ENCODE peak calls at places on chromosomes 12 and 14, in ten cellular contexts. One of them, this sample, is unnamed.

GRCh38 chr14:92759300-92759678 is 10.9 kb upstream of the LGMN start:
- DNase-seq in mucosa of gallbladder: no peak
- DNase-seq in ELR: peak
- DNase-seq in central memory CD4-positive, alpha-beta T cell: no peak
- DNase-seq in amygdala: no peak
- DNase-seq in B cell: no peak
- DNase-seq in activated T-helper 1 cell treated with anti-CD3 and anti-CD28 coated beads, Interleukin-2, amount 50 U/mL, for 16 hours: no peak
- DNase-seq in SW480: peak
- DNase-seq in NCI-H1417: peak
- DNase-seq in iris pigment epithelial cell: peak
- DNase-seq in this sample: no peak

GRCh38 chr14:105999361-106000028 is 473.1 kb downstream of the TMEM121 start:
- DNase-seq in B cell: peak
- DNase-seq in mucosa of gallbladder: peak
- DNase-seq in amygdala: no peak
- DNase-seq in activated T-helper 1 cell treated with anti-CD3 and anti-CD28 coated beads, Interleukin-2, amount 50 U/mL, for 16 hours: peak
- DNase-seq in NCI-H1417: peak
- DNase-seq in central memory CD4-positive, alpha-beta T cell: peak
- DNase-seq in SW480: peak
- DNase-seq in iris pigment epithelial cell: peak
- DNase-seq in ELR: peak
- DNase-seq in this sample: no peak

GRCh38 chr14:86430807-86431206 is 900.9 kb downstream of the FLRT2 start:
- DNase-seq in ELR: no peak
- DNase-seq in mucosa of gallbladder: no peak
- DNase-seq in NCI-H1417: peak
- DNase-seq in activated T-helper 1 cell treated with anti-CD3 and anti-CD28 coated beads, Interleukin-2, amount 50 U/mL, for 16 hours: no peak
- DNase-seq in amygdala: no peak
- DNase-seq in B cell: no peak
- DNase-seq in iris pigment epithelial cell: no peak
- DNase-seq in SW480: no peak
- DNase-seq in central memory CD4-positive, alpha-beta T cell: no peak
- DNase-seq in this sample: no peak

GRCh38 chr14:75884198-75884611 is 97.6 kb downstream of the TGFB3 start:
- DNase-seq in NCI-H1417: no peak
- DNase-seq in B cell: no peak
- DNase-seq in amygdala: no peak
- DNase-seq in central memory CD4-positive, alpha-beta T cell: no peak
- DNase-seq in iris pigment epithelial cell: peak
- DNase-seq in SW480: no peak
- DNase-seq in ELR: peak
- DNase-seq in activated T-helper 1 cell treated with anti-CD3 and anti-CD28 coated beads, Interleukin-2, amount 50 U/mL, for 16 hours: no peak
- DNase-seq in mucosa of gallbladder: no peak
- DNase-seq in this sample: no peak

GRCh38 chr12:87427770-87428169 is 601.4 kb downstream of the C12orf50 start:
- DNase-seq in B cell: no peak
- DNase-seq in central memory CD4-positive, alpha-beta T cell: no peak
- DNase-seq in NCI-H1417: no peak
- DNase-seq in mucosa of gallbladder: no peak
- DNase-seq in activated T-helper 1 cell treated with anti-CD3 and anti-CD28 coated beads, Interleukin-2, amount 50 U/mL, for 16 hours: no peak
- DNase-seq in amygdala: no peak
- DNase-seq in ELR: no peak
- DNase-seq in SW480: no peak
- DNase-seq in iris pigment epithelial cell: no peak
- DNase-seq in this sample: no peak

GRCh38 chr12:98154850-98155249 is 360.5 kb upstream of the TMPO start:
- DNase-seq in B cell: no peak
- DNase-seq in central memory CD4-positive, alpha-beta T cell: no peak
- DNase-seq in SW480: peak
- DNase-seq in iris pigment epithelial cell: peak
- DNase-seq in ELR: peak
- DNase-seq in mucosa of gallbladder: no peak
- DNase-seq in NCI-H1417: peak
- DNase-seq in activated T-helper 1 cell treated with anti-CD3 and anti-CD28 coated beads, Interleukin-2, amount 50 U/mL, for 16 hours: no peak
- DNase-seq in amygdala: no peak
- DNase-seq in this sample: no peak

GRCh38 chr14:75982724-75983358 is 1.0 kb upstream of the TGFB3 start:
- DNase-seq in central memory CD4-positive, alpha-beta T cell: no peak
- DNase-seq in B cell: no peak
- DNase-seq in activated T-helper 1 cell treated with anti-CD3 and anti-CD28 coated beads, Interleukin-2, amount 50 U/mL, for 16 hours: no peak
- DNase-seq in mucosa of gallbladder: peak
- DNase-seq in iris pigment epithelial cell: peak
- DNase-seq in SW480: peak
- DNase-seq in ELR: peak
- DNase-seq in NCI-H1417: no peak
- DNase-seq in amygdala: no peak
- DNase-seq in this sample: no peak

GRCh38 chr12:83016226-83016835 is 329.6 kb downstream of the TMTC2 start:
- DNase-seq in ELR: peak
- DNase-seq in activated T-helper 1 cell treated with anti-CD3 and anti-CD28 coated beads, Interleukin-2, amount 50 U/mL, for 16 hours: no peak
- DNase-seq in central memory CD4-positive, alpha-beta T cell: no peak
- DNase-seq in NCI-H1417: no peak
- DNase-seq in SW480: no peak
- DNase-seq in iris pigment epithelial cell: peak
- DNase-seq in amygdala: no peak
- DNase-seq in mucosa of gallbladder: peak
- DNase-seq in B cell: no peak
- DNase-seq in this sample: no peak

GRCh38 chr12:69044887-69045286 is 111.9 kb upstream of the CPM start:
- DNase-seq in B cell: no peak
- DNase-seq in mucosa of gallbladder: no peak
- DNase-seq in NCI-H1417: no peak
- DNase-seq in iris pigment epithelial cell: no peak
- DNase-seq in central memory CD4-positive, alpha-beta T cell: no peak
- DNase-seq in ELR: no peak
- DNase-seq in activated T-helper 1 cell treated with anti-CD3 and anti-CD28 coated beads, Interleukin-2, amount 50 U/mL, for 16 hours: no peak
- DNase-seq in amygdala: no peak
- DNase-seq in SW480: no peak
- DNase-seq in this sample: no peak

GRCh38 chr14:92560106-92560865 is 46.7 kb downstream of the RIN3 start:
- DNase-seq in mucosa of gallbladder: no peak
- DNase-seq in NCI-H1417: no peak
- DNase-seq in activated T-helper 1 cell treated with anti-CD3 and anti-CD28 coated beads, Interleukin-2, amount 50 U/mL, for 16 hours: no peak
- DNase-seq in ELR: no peak
- DNase-seq in amygdala: no peak
- DNase-seq in B cell: no peak
- DNase-seq in iris pigment epithelial cell: no peak
- DNase-seq in central memory CD4-positive, alpha-beta T cell: peak
- DNase-seq in SW480: no peak
- DNase-seq in this sample: no peak

GRCh38 chr12:85708775-85709174 is 127.4 kb downstream of the RASSF9 start:
- DNase-seq in iris pigment epithelial cell: no peak
- DNase-seq in ELR: no peak
- DNase-seq in B cell: no peak
- DNase-seq in SW480: no peak
- DNase-seq in central memory CD4-positive, alpha-beta T cell: no peak
- DNase-seq in mucosa of gallbladder: no peak
- DNase-seq in amygdala: no peak
- DNase-seq in activated T-helper 1 cell treated with anti-CD3 and anti-CD28 coated beads, Interleukin-2, amount 50 U/mL, for 16 hours: no peak
- DNase-seq in NCI-H1417: no peak
- DNase-seq in this sample: no peak

GRCh38 chr12:119990382-119990874 is 1.4 kb downstream of the BICDL1 start:
- DNase-seq in activated T-helper 1 cell treated with anti-CD3 and anti-CD28 coated beads, Interleukin-2, amount 50 U/mL, for 16 hours: no peak
- DNase-seq in SW480: no peak
- DNase-seq in ELR: no peak
- DNase-seq in NCI-H1417: peak
- DNase-seq in amygdala: no peak
- DNase-seq in central memory CD4-positive, alpha-beta T cell: no peak
- DNase-seq in B cell: peak
- DNase-seq in mucosa of gallbladder: no peak
- DNase-seq in iris pigment epithelial cell: no peak
- DNase-seq in this sample: no peak

GRCh38 chr14:98756749-98757148 is 515.2 kb downstream of the BCL11B start:
- DNase-seq in SW480: no peak
- DNase-seq in activated T-helper 1 cell treated with anti-CD3 and anti-CD28 coated beads, Interleukin-2, amount 50 U/mL, for 16 hours: no peak
- DNase-seq in amygdala: no peak
- DNase-seq in B cell: no peak
- DNase-seq in mucosa of gallbladder: no peak
- DNase-seq in central memory CD4-positive, alpha-beta T cell: no peak
- DNase-seq in ELR: no peak
- DNase-seq in NCI-H1417: no peak
- DNase-seq in iris pigment epithelial cell: no peak
- DNase-seq in this sample: no peak

GRCh38 chr14:63717704-63718103 is 10.2 kb downstream of the SGPP1 start:
- DNase-seq in SW480: peak
- DNase-seq in NCI-H1417: peak
- DNase-seq in ELR: peak
- DNase-seq in B cell: no peak
- DNase-seq in mucosa of gallbladder: no peak
- DNase-seq in central memory CD4-positive, alpha-beta T cell: peak
- DNase-seq in activated T-helper 1 cell treated with anti-CD3 and anti-CD28 coated beads, Interleukin-2, amount 50 U/mL, for 16 hours: no peak
- DNase-seq in iris pigment epithelial cell: no peak
- DNase-seq in amygdala: no peak
- DNase-seq in this sample: no peak

GRCh38 chr12:111753144-111753881 is 13.4 kb upstream of the ALDH2 start:
- DNase-seq in iris pigment epithelial cell: peak
- DNase-seq in B cell: peak
- DNase-seq in SW480: peak
- DNase-seq in central memory CD4-positive, alpha-beta T cell: no peak
- DNase-seq in ELR: peak
- DNase-seq in mucosa of gallbladder: peak
- DNase-seq in activated T-helper 1 cell treated with anti-CD3 and anti-CD28 coated beads, Interleukin-2, amount 50 U/mL, for 16 hours: no peak
- DNase-seq in NCI-H1417: peak
- DNase-seq in amygdala: no peak
- DNase-seq in this sample: peak

GRCh38 chr14:100827751-100828447 is 2.0 kb downstream of the MEG3 start:
- DNase-seq in NCI-H1417: peak
- DNase-seq in activated T-helper 1 cell treated with anti-CD3 and anti-CD28 coated beads, Interleukin-2, amount 50 U/mL, for 16 hours: no peak
- DNase-seq in SW480: no peak
- DNase-seq in iris pigment epithelial cell: peak
- DNase-seq in amygdala: no peak
- DNase-seq in mucosa of gallbladder: no peak
- DNase-seq in central memory CD4-positive, alpha-beta T cell: no peak
- DNase-seq in B cell: no peak
- DNase-seq in ELR: peak
- DNase-seq in this sample: peak

GRCh38 chr12:11753151-11753501 is 103.7 kb downstream of the ETV6 start:
- DNase-seq in iris pigment epithelial cell: no peak
- DNase-seq in activated T-helper 1 cell treated with anti-CD3 and anti-CD28 coated beads, Interleukin-2, amount 50 U/mL, for 16 hours: no peak
- DNase-seq in NCI-H1417: peak
- DNase-seq in central memory CD4-positive, alpha-beta T cell: no peak
- DNase-seq in ELR: no peak
- DNase-seq in SW480: no peak
- DNase-seq in mucosa of gallbladder: no peak
- DNase-seq in amygdala: no peak
- DNase-seq in B cell: peak
- DNase-seq in this sample: no peak

GRCh38 chr12:94644141-94644575 is 6.2 kb downstream of the TMCC3 start:
- DNase-seq in central memory CD4-positive, alpha-beta T cell: no peak
- DNase-seq in mucosa of gallbladder: no peak
- DNase-seq in NCI-H1417: no peak
- DNase-seq in SW480: no peak
- DNase-seq in ELR: peak
- DNase-seq in iris pigment epithelial cell: peak
- DNase-seq in B cell: peak
- DNase-seq in amygdala: no peak
- DNase-seq in activated T-helper 1 cell treated with anti-CD3 and anti-CD28 coated beads, Interleukin-2, amount 50 U/mL, for 16 hours: no peak
- DNase-seq in this sample: no peak

GRCh38 chr12:100574262-100575074 is 984 bp downstream of the GAS2L3 start:
- DNase-seq in iris pigment epithelial cell: no peak
- DNase-seq in ELR: peak
- DNase-seq in SW480: peak
- DNase-seq in amygdala: no peak
- DNase-seq in activated T-helper 1 cell treated with anti-CD3 and anti-CD28 coated beads, Interleukin-2, amount 50 U/mL, for 16 hours: no peak
- DNase-seq in NCI-H1417: peak
- DNase-seq in B cell: no peak
- DNase-seq in central memory CD4-positive, alpha-beta T cell: no peak
- DNase-seq in mucosa of gallbladder: no peak
- DNase-seq in this sample: no peak

GRCh38 chr12:122813310-122813713 is 21.9 kb upstream of the HIP1R start:
- DNase-seq in ELR: no peak
- DNase-seq in iris pigment epithelial cell: no peak
- DNase-seq in B cell: peak
- DNase-seq in SW480: no peak
- DNase-seq in NCI-H1417: no peak
- DNase-seq in central memory CD4-positive, alpha-beta T cell: no peak
- DNase-seq in mucosa of gallbladder: no peak
- DNase-seq in amygdala: no peak
- DNase-seq in activated T-helper 1 cell treated with anti-CD3 and anti-CD28 coated beads, Interleukin-2, amount 50 U/mL, for 16 hours: no peak
- DNase-seq in this sample: no peak

GRCh38 chr12:6551063-6551461 is 4.8 kb downstream of the IFFO1 start:
- DNase-seq in SW480: no peak
- DNase-seq in amygdala: no peak
- DNase-seq in mucosa of gallbladder: peak
- DNase-seq in iris pigment epithelial cell: no peak
- DNase-seq in activated T-helper 1 cell treated with anti-CD3 and anti-CD28 coated beads, Interleukin-2, amount 50 U/mL, for 16 hours: no peak
- DNase-seq in central memory CD4-positive, alpha-beta T cell: no peak
- DNase-seq in B cell: no peak
- DNase-seq in NCI-H1417: no peak
- DNase-seq in ELR: no peak
- DNase-seq in this sample: peak

GRCh38 chr14:99816217-99816616 is 23.0 kb downstream of the EML1 start:
- DNase-seq in iris pigment epithelial cell: no peak
- DNase-seq in B cell: no peak
- DNase-seq in amygdala: no peak
- DNase-seq in SW480: no peak
- DNase-seq in NCI-H1417: no peak
- DNase-seq in mucosa of gallbladder: no peak
- DNase-seq in ELR: no peak
- DNase-seq in central memory CD4-positive, alpha-beta T cell: no peak
- DNase-seq in activated T-helper 1 cell treated with anti-CD3 and anti-CD28 coated beads, Interleukin-2, amount 50 U/mL, for 16 hours: no peak
- DNase-seq in this sample: peak

GRCh38 chr12:56087220-56087619 is 7.3 kb downstream of the ERBB3 start:
- DNase-seq in iris pigment epithelial cell: no peak
- DNase-seq in NCI-H1417: peak
- DNase-seq in B cell: no peak
- DNase-seq in mucosa of gallbladder: peak
- DNase-seq in activated T-helper 1 cell treated with anti-CD3 and anti-CD28 coated beads, Interleukin-2, amount 50 U/mL, for 16 hours: no peak
- DNase-seq in SW480: no peak
- DNase-seq in ELR: no peak
- DNase-seq in amygdala: no peak
- DNase-seq in central memory CD4-positive, alpha-beta T cell: no peak
- DNase-seq in this sample: peak

This sample was measured in head of caudate nucleus.